ENCODE peak calls at places on chromosomes 4 and X, in four cellular contexts. One of them, this sample, is unnamed.

GRCh38 chr4:77625485-77625884 is 19.9 kb downstream of the CXCL13 start:
- DNase-seq in K562: no peak
- DNase-seq in HCT116: no peak
- DNase-seq in HepG2: no peak
- DNase-seq in this sample: no peak

GRCh38 chr4:52704133-52704532 is 45.0 kb upstream of the USP46 start:
- DNase-seq in K562: no peak
- DNase-seq in HCT116: no peak
- DNase-seq in HepG2: no peak
- DNase-seq in this sample: no peak

GRCh38 chr4:110667670-110668069 is 44.8 kb upstream of the PITX2 start:
- DNase-seq in K562: no peak
- DNase-seq in HCT116: no peak
- DNase-seq in HepG2: no peak
- DNase-seq in this sample: no peak

GRCh38 chrX:34521563-34521962 is 135.5 kb downstream of the TMEM47 start:
- DNase-seq in K562: no peak
- DNase-seq in HCT116: no peak
- DNase-seq in HepG2: no peak
- DNase-seq in this sample: no peak

GRCh38 chr4:168151313-168151712 is 59.0 kb downstream of the ANXA10 start:
- DNase-seq in K562: no peak
- DNase-seq in HCT116: no peak
- DNase-seq in HepG2: no peak
- DNase-seq in this sample: no peak

GRCh38 chrX:95145848-95146540 is 1472.0 kb downstream of the FAM133A start:
- DNase-seq in K562: no peak
- DNase-seq in HCT116: no peak
- DNase-seq in HepG2: no peak
- DNase-seq in this sample: no peak

GRCh38 chr4:28621541-28621940 is 1760.9 kb downstream of the STIM2 start:
- DNase-seq in K562: no peak
- DNase-seq in HCT116: no peak
- DNase-seq in HepG2: no peak
- DNase-seq in this sample: no peak

GRCh38 chr4:16897991-16898827 is at the start of gene LDB2:
- DNase-seq in K562: no peak
- DNase-seq in HCT116: no peak
- DNase-seq in HepG2: no peak
- DNase-seq in this sample: no peak

GRCh38 chrX:4240541-4241194 is 527.2 kb upstream of the PRKX start:
- DNase-seq in K562: no peak
- DNase-seq in HCT116: no peak
- DNase-seq in HepG2: peak
- DNase-seq in this sample: no peak

GRCh38 chr4:108030332-108030731 is 40.6 kb downstream of the HADH start:
- DNase-seq in K562: peak
- DNase-seq in HCT116: peak
- DNase-seq in HepG2: peak
- DNase-seq in this sample: peak

GRCh38 chrX:132127748-132128147 is at the start of gene FRMD7:
- DNase-seq in K562: no peak
- DNase-seq in HCT116: no peak
- DNase-seq in HepG2: no peak
- DNase-seq in this sample: no peak

GRCh38 chr4:106982711-106983211 is 53.4 kb downstream of the DKK2 start:
- DNase-seq in K562: no peak
- DNase-seq in HCT116: no peak
- DNase-seq in HepG2: no peak
- DNase-seq in this sample: no peak

GRCh38 chrX:33133320-33133719 is 78.0 kb downstream of the DMD start:
- DNase-seq in K562: no peak
- DNase-seq in HCT116: no peak
- DNase-seq in HepG2: no peak
- DNase-seq in this sample: no peak

GRCh38 chr4:150237110-150237852 is 159.0 kb downstream of the DCLK2 start:
- DNase-seq in K562: no peak
- DNase-seq in HCT116: peak
- DNase-seq in HepG2: no peak
- DNase-seq in this sample: peak

GRCh38 chrX:140299411-140299810 is 205.5 kb downstream of the SOX3 start:
- DNase-seq in K562: no peak
- DNase-seq in HCT116: no peak
- DNase-seq in HepG2: no peak
- DNase-seq in this sample: no peak

GRCh38 chrX:47859686-47860085 is 23.0 kb downstream of the ZNF81 start:
- DNase-seq in K562: no peak
- DNase-seq in HCT116: no peak
- DNase-seq in HepG2: no peak
- DNase-seq in this sample: no peak

GRCh38 chr4:100898844-100899243 is 381.0 kb upstream of the EMCN start:
- DNase-seq in K562: no peak
- DNase-seq in HCT116: no peak
- DNase-seq in HepG2: no peak
- DNase-seq in this sample: no peak

GRCh38 chr4:86950835-86951525 is 16.2 kb downstream of the AFF1 start:
- DNase-seq in K562: peak
- DNase-seq in HCT116: no peak
- DNase-seq in HepG2: no peak
- DNase-seq in this sample: no peak
- TF ChIP-seq TCF7L2 in K562: no peak
- TF ChIP-seq TCF7L2 in HCT116: no peak
- TF ChIP-seq TCF7L2 in HepG2: no peak
- TF ChIP-seq TCF7L2 in this sample: no peak

GRCh38 chr4:146495277-146495676 is 26.5 kb downstream of the SLC10A7 start:
- DNase-seq in K562: no peak
- DNase-seq in HCT116: no peak
- DNase-seq in HepG2: peak
- DNase-seq in this sample: no peak
- TF ChIP-seq SIN3A in K562: no peak
- TF ChIP-seq SIN3A in HCT116: no peak
- TF ChIP-seq SIN3A in HepG2: no peak
- TF ChIP-seq SIN3A in this sample: no peak

GRCh38 chrX:69060631-69061408 is 104.4 kb downstream of the PJA1 start:
- DNase-seq in K562: no peak
- DNase-seq in HCT116: peak
- DNase-seq in HepG2: peak
- DNase-seq in this sample: no peak
- TF ChIP-seq CTCF in K562: peak
- TF ChIP-seq CTCF in HCT116: peak
- TF ChIP-seq CTCF in HepG2: peak
- TF ChIP-seq CTCF in this sample: no peak

DNA sequence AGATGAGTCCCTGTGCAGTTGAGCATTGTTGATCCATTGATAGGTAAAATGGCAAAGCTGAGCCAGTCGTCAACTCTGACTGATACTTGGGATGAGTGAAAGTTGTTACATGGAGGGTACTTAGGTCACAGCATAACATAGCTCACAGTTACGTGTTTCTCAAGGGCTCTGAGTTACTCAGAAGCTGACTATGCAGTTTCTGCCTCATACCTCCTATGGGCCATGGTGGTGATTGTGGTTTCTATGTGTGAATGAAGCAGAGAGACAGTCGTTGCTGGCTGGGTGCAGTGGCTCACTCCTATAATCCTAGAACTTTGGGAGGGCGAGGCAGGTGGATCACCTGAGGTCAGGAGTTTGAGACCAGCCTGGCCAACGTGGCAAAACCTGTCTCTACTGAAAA is 30.8 kb downstream of the FRMPD3 start:
- DNase-seq in K562: no peak
- DNase-seq in HCT116: no peak
- DNase-seq in HepG2: no peak
- DNase-seq in this sample: no peak
- TF ChIP-seq TCF7L2 in K562: no peak
- TF ChIP-seq TCF7L2 in HCT116: no peak
- TF ChIP-seq TCF7L2 in HepG2: no peak
- TF ChIP-seq TCF7L2 in this sample: no peak

GRCh38 chr4:105267280-105267679 is 120.6 kb downstream of the TET2 start:
- DNase-seq in K562: no peak
- DNase-seq in HCT116: no peak
- DNase-seq in HepG2: no peak
- DNase-seq in this sample: no peak

GRCh38 chr4:105265689-105266088 is 119.0 kb downstream of the TET2 start:
- DNase-seq in K562: no peak
- DNase-seq in HCT116: no peak
- DNase-seq in HepG2: no peak
- DNase-seq in this sample: no peak
- TF ChIP-seq SIN3A in K562: no peak
- TF ChIP-seq SIN3A in HCT116: no peak
- TF ChIP-seq SIN3A in HepG2: no peak
- TF ChIP-seq SIN3A in this sample: no peak

DNA sequence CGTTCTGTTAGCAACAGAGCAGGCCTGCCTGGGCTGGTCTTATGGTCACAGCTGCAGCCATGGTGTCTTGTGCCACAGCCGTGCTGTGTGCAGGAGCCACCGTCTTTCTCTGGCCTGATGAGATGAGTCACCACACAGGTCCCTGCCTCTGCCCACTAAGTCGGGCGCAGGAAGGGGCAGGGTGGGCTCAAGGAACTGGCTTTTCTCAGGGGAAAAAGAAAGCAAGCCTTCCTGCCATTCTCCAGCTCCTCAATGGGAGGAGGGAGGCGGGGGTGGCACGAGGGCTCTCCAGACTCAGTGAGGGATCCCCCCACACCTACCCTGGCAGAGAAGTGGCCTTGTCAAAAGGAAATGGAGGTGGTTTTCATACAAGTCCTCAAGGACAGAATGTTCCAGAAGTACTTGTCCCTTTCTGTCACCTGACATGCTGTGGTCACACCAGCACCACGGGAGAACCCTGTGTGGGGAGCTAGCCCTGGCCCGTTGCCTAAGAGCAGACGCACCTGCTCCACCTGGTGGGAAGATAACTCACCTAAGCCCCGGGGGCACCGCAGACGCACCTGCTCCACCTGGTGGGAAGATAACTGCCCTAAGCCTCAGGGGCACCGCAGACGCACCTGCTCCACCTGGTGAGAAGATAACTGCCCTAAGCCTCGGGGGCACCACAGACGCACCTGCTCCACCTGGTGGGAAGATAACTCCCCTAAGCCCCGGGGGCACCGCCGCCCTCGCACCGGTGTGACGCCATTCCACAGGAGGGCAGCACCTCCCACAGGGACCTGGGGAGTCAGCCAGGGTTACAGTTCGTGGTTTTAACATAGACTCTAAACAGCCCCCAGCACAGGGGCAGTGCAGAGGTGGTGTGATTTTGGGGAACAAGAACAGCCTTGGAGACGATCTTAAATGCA is 18.5 kb downstream of the UVSSA start:
- DNase-seq in K562: no peak
- DNase-seq in HCT116: no peak
- DNase-seq in HepG2: no peak
- DNase-seq in this sample: no peak
- TF ChIP-seq CTCF in K562: peak
- TF ChIP-seq CTCF in HCT116: peak
- TF ChIP-seq CTCF in HepG2: peak
- TF ChIP-seq CTCF in this sample: no peak

GRCh38 chr4:48093949-48094550 is 40.0 kb downstream of the TXK start:
- DNase-seq in K562: peak
- DNase-seq in HCT116: no peak
- DNase-seq in HepG2: no peak
- DNase-seq in this sample: no peak
- TF ChIP-seq TCF7L2 in K562: no peak
- TF ChIP-seq TCF7L2 in HCT116: peak
- TF ChIP-seq TCF7L2 in HepG2: no peak
- TF ChIP-seq TCF7L2 in this sample: no peak

GRCh38 chrX:44435047-44435446 is 91.6 kb upstream of the EFHC2 start:
- DNase-seq in K562: no peak
- DNase-seq in HCT116: no peak
- DNase-seq in HepG2: no peak
- DNase-seq in this sample: no peak
- TF ChIP-seq SIN3A in K562: no peak
- TF ChIP-seq SIN3A in HCT116: no peak
- TF ChIP-seq SIN3A in HepG2: no peak
- TF ChIP-seq SIN3A in this sample: no peak

GRCh38 chr4:46329118-46329976 is 60.6 kb downstream of the GABRA2 start:
- DNase-seq in K562: peak
- DNase-seq in HCT116: no peak
- DNase-seq in HepG2: peak
- DNase-seq in this sample: peak
- TF ChIP-seq CTCF in K562: peak
- TF ChIP-seq CTCF in HCT116: no peak
- TF ChIP-seq CTCF in HepG2: peak
- TF ChIP-seq CTCF in this sample: peak

DNA sequence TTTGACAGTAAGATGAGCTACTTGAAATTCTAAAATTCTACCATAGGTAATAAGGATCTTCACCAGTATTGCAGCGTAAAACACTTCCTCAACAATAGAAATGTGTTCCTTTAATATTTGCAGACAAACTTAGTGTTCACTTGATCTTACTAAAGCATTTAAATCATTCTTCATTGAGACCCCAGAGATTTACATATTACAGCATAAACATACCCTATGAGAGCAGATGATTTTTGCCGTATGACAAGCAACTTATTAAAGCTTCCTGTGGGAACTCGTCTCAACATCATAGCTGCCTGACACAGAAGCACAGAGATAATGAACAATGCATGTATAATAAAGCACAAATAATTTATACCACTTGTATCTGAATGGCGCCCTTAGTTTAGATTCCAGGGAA is 3.6 kb downstream of the UGT2B7 start:
- DNase-seq in K562: no peak
- DNase-seq in HCT116: no peak
- DNase-seq in HepG2: no peak
- DNase-seq in this sample: no peak
- TF ChIP-seq TCF7L2 in K562: no peak
- TF ChIP-seq TCF7L2 in HCT116: no peak
- TF ChIP-seq TCF7L2 in HepG2: no peak
- TF ChIP-seq TCF7L2 in this sample: no peak

This sample was measured in Panc1.